ENCODE peak calls at places on chromosomes 3 and 15, in four cellular contexts. W is left ventricle myocardium inferior, I is tibial nerve, U is PC-9. D is an unnamed sample.

GRCh38 chr3:177378168-177378567 is 180.9 kb upstream of the TBL1XR1 start:
- DNase-seq in I (no peak), W (no peak), U (no peak), D (no peak)

GRCh38 chr15:85498471-85498870 is 118.1 kb downstream of the AKAP13 start:
- DNase-seq in I (no peak), W (no peak), U (no peak), D (no peak)

GRCh38 chr3:55486857-55487375 is at the start of gene WNT5A:
- DNase-seq in U (no peak), W (peak; percentile 53), I (no peak), D (no peak)

GRCh38 chr3:186118692-186119091 is 9.8 kb upstream of the ETV5 start:
- DNase-seq in U (no peak), I (no peak), W (no peak), D (no peak)

GRCh38 chr3:129888739-129889138 is 4.8 kb downstream of the TMCC1 start:
- DNase-seq in I (no peak), U (peak; percentile 38), W (no peak), D (no peak)

GRCh38 chr3:115922681-115923347 is 299.5 kb downstream of the GAP43 start:
- DNase-seq in W (no peak), U (peak; percentile 22), I (no peak), D (no peak)

GRCh38 chr15:92346063-92346462 is 47.6 kb upstream of the ST8SIA2 start:
- DNase-seq in I (no peak), U (no peak), W (no peak), D (no peak)

GRCh38 chr15:70361891-70362290 is 264.2 kb upstream of the TLE3 start:
- DNase-seq in W (no peak), I (no peak), U (no peak), D (no peak)

GRCh38 chr15:93070901-93071300 is 18.1 kb downstream of the RGMA start:
- DNase-seq in U (no peak), W (no peak), I (no peak), D (no peak)

GRCh38 chr15:40103124-40103858 is 5.4 kb downstream of the BMF start:
- DNase-seq in U (peak; percentile 95), W (peak; percentile 83), I (peak; percentile 48), D (peak; percentile 87)

GRCh38 chr3:134309987-134310700 is 59.5 kb upstream of the RYK start:
- DNase-seq in U (peak; percentile 51), I (no peak), W (no peak), D (no peak)

GRCh38 chr3:174710622-174711021 is 148.5 kb upstream of the NAALADL2 start:
- DNase-seq in U (no peak), I (no peak), W (no peak), D (no peak)

GRCh38 chr3:134426660-134427181 is 52.5 kb upstream of the AMOTL2 start:
- DNase-seq in I (no peak), U (no peak), W (no peak), D (no peak)

GRCh38 chr3:78899846-78900245 is 868.0 kb downstream of the ROBO1 start:
- DNase-seq in W (no peak), U (no peak), I (no peak), D (no peak)

GRCh38 chr3:56851966-56852884 is 50.5 kb upstream of the ARHGEF3 start:
- DNase-seq in W (no peak), I (no peak), U (peak; percentile 34), D (no peak)

GRCh38 chr3:115986555-115987207 is 363.4 kb downstream of the GAP43 start:
- DNase-seq in U (no peak), W (no peak), I (no peak), D (no peak)

GRCh38 chr3:82736696-82737277 is 975.3 kb upstream of the GBE1 start:
- DNase-seq in W (no peak), I (no peak), U (no peak), D (no peak)

GRCh38 chr3:157789162-157789561 is 285.9 kb upstream of the VEPH1 start:
- DNase-seq in I (no peak), W (no peak), U (no peak), D (no peak)

GRCh38 chr15:54307926-54308325 is 329.7 kb downstream of the UNC13C start:
- DNase-seq in W (no peak), U (no peak), I (no peak), D (no peak)

GRCh38 chr15:81273855-81274254 is 50.1 kb downstream of the STARD5 start:
- DNase-seq in I (no peak), W (no peak), U (no peak), D (no peak)

GRCh38 chr3:14228611-14229470 is 50.2 kb downstream of the LSM3 start:
- DNase-seq in I (no peak), W (no peak), U (peak; percentile 18), D (no peak)

GRCh38 chr3:127831723-127832172 is 9.4 kb upstream of the MGLL start:
- DNase-seq in I (no peak), U (peak; percentile 36), W (peak; percentile 33), D (no peak)

GRCh38 chr15:57692709-57693108 is 13.8 kb upstream of the POLR2M start:
- DNase-seq in W (no peak), I (no peak), U (no peak), D (no peak)

GRCh38 chr3:4491873-4492239 is 1.3 kb upstream of the ITPR1 start:
- DNase-seq in W (no peak), I (no peak), U (no peak), D (no peak)

GRCh38 chr15:101305820-101306255 is 10.8 kb upstream of the SNRPA1 start:
- DNase-seq in W (no peak), I (no peak), U (no peak), D (no peak)

GRCh38 chr3:5231067-5231466 is 43.6 kb downstream of the EDEM1 start:
- DNase-seq in I (no peak), W (no peak), U (no peak), D (no peak)

GRCh38 chr3:57803647-57804081 is 47.6 kb downstream of the SLMAP start:
- DNase-seq in W (no peak), I (peak; percentile 33), U (peak; percentile 70), D (peak; percentile 25)

GRCh38 chr3:156448300-156448699 is 106.6 kb downstream of the SSR3 start:
- DNase-seq in W (no peak), U (no peak), I (no peak), D (no peak)

GRCh38 chr3:48187579-48188265 is 495 bp downstream of the CDC25A start:
- DNase-seq in I (no peak), W (peak; percentile 35), U (peak; percentile 13), D (peak; percentile 68)

GRCh38 chr3:42820746-42821051 is 11.5 kb downstream of the ACKR2 start:
- DNase-seq in I (no peak), U (no peak), W (no peak), D (no peak)

GRCh38 chr15:77599899-77600298 is 32.8 kb downstream of the LINGO1 start:
- DNase-seq in U (no peak), W (peak; percentile 43), I (no peak), D (no peak)

GRCh38 chr3:143427626-143428025 is 308.1 kb downstream of the CHST2 start:
- DNase-seq in I (no peak), U (no peak), W (no peak), D (no peak)

GRCh38 chr3:150742141-150742523 is 20.8 kb downstream of the SIAH2 start:
- DNase-seq in W (no peak), U (no peak), I (no peak), D (no peak)

GRCh38 chr3:150739200-150739863 is 23.6 kb downstream of the SIAH2 start:
- DNase-seq in U (no peak), W (no peak), I (no peak), D (no peak)

GRCh38 chr3:150739877-150740645 is 22.9 kb downstream of the SIAH2 start:
- DNase-seq in I (no peak), W (no peak), U (no peak), D (no peak)

GRCh38 chr3:150741497-150742140 is 21.4 kb downstream of the SIAH2 start:
- DNase-seq in I (no peak), W (no peak), U (no peak), D (no peak)

GRCh38 chr3:150740733-150741496 is 22.1 kb downstream of the SIAH2 start:
- DNase-seq in I (no peak), W (no peak), U (no peak), D (no peak)
- H3K27ac ChIP-seq in I (no peak overlapping the region), W (peak overlapping the region; percentile 28), U (no peak overlapping the region), D (no peak overlapping the region)

GRCh38 chr3:141393151-141394076 is 25.1 kb downstream of the ZBTB38 start:
- DNase-seq in W (no peak), U (peak; percentile 58), I (no peak), D (no peak)
- TF ChIP-seq CTCF in W (no peak), U (no peak), I (no peak), D (no peak)

DNA sequence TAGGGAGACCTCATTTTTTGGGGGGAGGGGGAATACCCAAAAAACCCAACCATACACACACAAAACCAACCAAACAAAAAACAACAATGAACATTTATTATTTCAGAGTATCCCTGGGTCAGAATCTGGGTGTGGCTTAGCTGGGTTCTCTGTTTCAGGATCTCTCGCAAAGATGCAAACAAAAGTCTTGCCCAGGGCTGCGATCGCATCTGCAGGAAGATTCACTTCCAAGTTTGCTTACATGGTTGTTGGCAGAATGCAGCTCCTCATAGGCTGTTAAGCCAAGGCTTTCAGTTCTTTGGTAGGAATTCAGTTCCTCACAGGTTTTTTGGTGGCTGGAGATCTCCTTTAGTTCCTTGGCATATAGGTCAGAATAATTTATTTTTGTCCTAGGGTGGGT is 13.7 kb upstream of the ARIH1 start:
- DNase-seq in U (no peak), I (no peak), W (no peak), D (no peak)
- H3K4me3 ChIP-seq in U (no peak overlapping the region), I (no peak overlapping the region), W (no peak overlapping the region), D (no peak overlapping the region)

GRCh38 chr3:149473991-149474819 is at the start of gene TM4SF4:
- DNase-seq in W (no peak), U (no peak), I (no peak), D (no peak)
- H3K27ac ChIP-seq in W (no peak within 1 kb of the TSS), U (peak within 1 kb of the TSS; percentile 73), I (peak within 1 kb of the TSS; percentile 62), D (peak within 1 kb of the TSS; percentile 73)

DNA sequence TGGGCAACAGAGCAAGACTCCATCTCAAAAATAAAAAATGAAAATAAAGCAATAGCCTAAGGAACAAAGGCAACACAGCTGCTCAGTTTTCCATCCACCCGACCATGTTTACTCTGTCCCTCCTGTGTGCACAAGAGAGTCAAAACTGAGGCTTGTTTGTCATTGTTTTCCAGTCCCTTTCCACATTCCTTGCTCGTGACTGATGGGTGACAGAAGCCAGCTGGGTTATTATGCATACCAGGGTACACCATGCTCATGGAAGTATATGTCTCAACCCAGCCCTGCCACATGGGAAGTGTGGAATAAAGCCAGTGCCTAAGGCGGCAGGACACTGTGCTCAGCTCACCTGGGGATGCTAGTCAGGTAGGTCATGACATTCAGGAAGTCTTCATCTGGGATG is 49.5 kb downstream of the MCF2L2 start:
- DNase-seq in W (no peak), I (no peak), U (no peak), D (no peak)
- TF ChIP-seq CTCF in W (no peak), I (no peak), U (no peak), D (no peak)